ENCODE peak calls at places on chromosomes 3 and 15, in nine cellular contexts. K, H, P, X, R, J, Q, Z and V are unnamed samples.
A peak's percentile ranks its signal among the peaks of the same experiment; 100 is the strongest.

GRCh38 chr15:73754461-73754860 is 1.3 kb upstream of the INSYN1 start:
- DNase-seq in K (no peak), H (no peak), P (no peak), X (no peak), R (no peak), J (no peak), Q (no peak), Z (no peak), V (no peak)

GRCh38 chr3:58034738-58035511 is 26.7 kb downstream of the FLNB start:
- DNase-seq in K (no peak), H (no peak), P (peak; percentile 24), X (no peak), R (peak; percentile 64), J (no peak), Q (peak; percentile 93), Z (peak; percentile 8), V (no peak)

GRCh38 chr15:66389859-66390382 is 3.2 kb downstream of the MAP2K1 start:
- DNase-seq in K (no peak), H (no peak), P (no peak), X (no peak), R (no peak), J (no peak), Q (peak; percentile 67), Z (no peak), V (no peak)

GRCh38 chr15:26864664-26865191 is 2.1 kb upstream of the GABRA5 start:
- DNase-seq in K (peak; percentile 39), H (peak; percentile 50), P (no peak), X (no peak), R (no peak), J (no peak), Q (no peak), Z (no peak), V (peak; percentile 7)

GRCh38 chr3:169150874-169151273 is 512.6 kb downstream of the MECOM start:
- DNase-seq in K (no peak), H (no peak), P (no peak), X (no peak), R (no peak), J (no peak), Q (no peak), Z (no peak), V (no peak)

GRCh38 chr15:42736178-42736792 is 643 bp downstream of the CDAN1 start:
- DNase-seq in K (no peak), H (peak; percentile 40), P (peak; percentile 7), X (no peak), R (peak; percentile 69), J (peak; percentile 52), Q (peak; percentile 21), Z (no peak), V (no peak)

GRCh38 chr3:14532691-14533456 is 7.3 kb downstream of the GRIP2 start:
- DNase-seq in K (no peak), H (no peak), P (no peak), X (no peak), R (no peak), J (no peak), Q (no peak), Z (no peak), V (no peak)

GRCh38 chr15:65887565-65887964 is 18.3 kb downstream of the RAB11A start:
- DNase-seq in K (no peak), H (no peak), P (peak; percentile 25), X (no peak), R (no peak), J (no peak), Q (no peak), Z (peak; percentile 21), V (no peak)

GRCh38 chr15:56734013-56734625 is 810 bp upstream of the ZNF280D start:
- DNase-seq in K (no peak), H (peak; percentile 27), P (no peak), X (no peak), R (no peak), J (no peak), Q (no peak), Z (no peak), V (no peak)

GRCh38 chr15:41511331-41512077 is 2.1 kb downstream of the LTK start:
- DNase-seq in K (no peak), H (peak; percentile 74), P (no peak), X (no peak), R (no peak), J (no peak), Q (no peak), Z (no peak), V (no peak)